ENCODE peak calls at places on chromosomes 3 and 15, in six cellular contexts. One of them, this sample, is unnamed.

GRCh38 chr3:73815966-73816365 is 191.2 kb upstream of the PDZRN3 start:
- DNase-seq in occipital lobe: no peak
- DNase-seq in NCI-H1694: no peak
- DNase-seq in GM23338: no peak
- DNase-seq in NCI-H524 treated with DMSO at 0.1 percent for 48 hours: no peak
- DNase-seq in sigmoid colon: no peak
- DNase-seq in this sample: no peak

GRCh38 chr15:62494144-62494543 is 329.1 kb upstream of the C2CD4B start:
- DNase-seq in GM23338: no peak
- DNase-seq in occipital lobe: no peak
- DNase-seq in NCI-H524 treated with DMSO at 0.1 percent for 48 hours: no peak
- DNase-seq in NCI-H1694: no peak
- DNase-seq in sigmoid colon: no peak
- DNase-seq in this sample: no peak

GRCh38 chr3:33372218-33373081 is 67.8 kb downstream of the UBP1 start:
- DNase-seq in NCI-H1694: no peak
- DNase-seq in sigmoid colon: no peak
- DNase-seq in occipital lobe: no peak
- DNase-seq in NCI-H524 treated with DMSO at 0.1 percent for 48 hours: no peak
- DNase-seq in GM23338: peak; percentile 68
- DNase-seq in this sample: peak; percentile 50

GRCh38 chr3:3102751-3103150 is 7.4 kb downstream of the IL5RA start:
- DNase-seq in NCI-H1694: no peak
- DNase-seq in occipital lobe: no peak
- DNase-seq in GM23338: no peak
- DNase-seq in sigmoid colon: no peak
- DNase-seq in NCI-H524 treated with DMSO at 0.1 percent for 48 hours: no peak
- DNase-seq in this sample: no peak

GRCh38 chr15:39427705-39428104 is 153.2 kb upstream of the THBS1 start:
- DNase-seq in occipital lobe: no peak
- DNase-seq in NCI-H524 treated with DMSO at 0.1 percent for 48 hours: no peak
- DNase-seq in sigmoid colon: no peak
- DNase-seq in NCI-H1694: no peak
- DNase-seq in GM23338: no peak
- DNase-seq in this sample: no peak

GRCh38 chr3:64798316-64798715 is 110.5 kb upstream of the ADAMTS9 start:
- DNase-seq in sigmoid colon: no peak
- DNase-seq in NCI-H524 treated with DMSO at 0.1 percent for 48 hours: no peak
- DNase-seq in GM23338: no peak
- DNase-seq in NCI-H1694: no peak
- DNase-seq in occipital lobe: no peak
- DNase-seq in this sample: no peak

GRCh38 chr15:40291088-40291574 is 8.3 kb upstream of the ANKRD63 start:
- DNase-seq in NCI-H524 treated with DMSO at 0.1 percent for 48 hours: no peak
- DNase-seq in NCI-H1694: no peak
- DNase-seq in GM23338: peak; percentile 85
- DNase-seq in sigmoid colon: peak; percentile 77
- DNase-seq in occipital lobe: no peak
- DNase-seq in this sample: peak; percentile 79

GRCh38 chr3:40505599-40506462 is at the start of gene ZNF620:
- DNase-seq in GM23338: peak; percentile 96
- DNase-seq in NCI-H524 treated with DMSO at 0.1 percent for 48 hours: peak; percentile 72
- DNase-seq in sigmoid colon: peak; percentile 91
- DNase-seq in occipital lobe: peak; percentile 65
- DNase-seq in NCI-H1694: peak; percentile 26
- DNase-seq in this sample: peak; percentile 86

GRCh38 chr3:15796771-15797599 is 794 bp downstream of the ANKRD28 start:
- DNase-seq in GM23338: peak; percentile 57
- DNase-seq in occipital lobe: peak; percentile 25
- DNase-seq in sigmoid colon: no peak
- DNase-seq in NCI-H524 treated with DMSO at 0.1 percent for 48 hours: no peak
- DNase-seq in NCI-H1694: peak; percentile 31
- DNase-seq in this sample: peak; percentile 27

GRCh38 chr3:61627768-61628185 is 66.4 kb downstream of the PTPRG start:
- DNase-seq in NCI-H1694: no peak
- DNase-seq in NCI-H524 treated with DMSO at 0.1 percent for 48 hours: no peak
- DNase-seq in sigmoid colon: no peak
- DNase-seq in GM23338: no peak
- DNase-seq in occipital lobe: no peak
- DNase-seq in this sample: no peak

GRCh38 chr15:74443100-74443909 is 9.5 kb upstream of the SEMA7A start:
- DNase-seq in sigmoid colon: peak; percentile 29
- DNase-seq in GM23338: no peak
- DNase-seq in occipital lobe: no peak
- DNase-seq in NCI-H1694: no peak
- DNase-seq in NCI-H524 treated with DMSO at 0.1 percent for 48 hours: no peak
- DNase-seq in this sample: no peak

GRCh38 chr15:68341851-68342336 is 64.3 kb downstream of the FEM1B start:
- DNase-seq in sigmoid colon: no peak
- DNase-seq in NCI-H1694: no peak
- DNase-seq in occipital lobe: no peak
- DNase-seq in NCI-H524 treated with DMSO at 0.1 percent for 48 hours: no peak
- DNase-seq in GM23338: no peak
- DNase-seq in this sample: no peak

GRCh38 chr15:101206173-101206572 is 45.7 kb downstream of the CHSY1 start:
- DNase-seq in NCI-H1694: no peak
- DNase-seq in GM23338: no peak
- DNase-seq in sigmoid colon: no peak
- DNase-seq in NCI-H524 treated with DMSO at 0.1 percent for 48 hours: no peak
- DNase-seq in occipital lobe: peak; percentile 14
- DNase-seq in this sample: no peak

GRCh38 chr3:73480187-73480672 is 144.5 kb downstream of the PDZRN3 start:
- DNase-seq in NCI-H524 treated with DMSO at 0.1 percent for 48 hours: no peak
- DNase-seq in NCI-H1694: no peak
- DNase-seq in sigmoid colon: no peak
- DNase-seq in GM23338: no peak
- DNase-seq in occipital lobe: no peak
- DNase-seq in this sample: peak; percentile 11